ENCODE peak calls at places on chromosomes 1 and 21, in five cellular contexts. Y is psoas muscle, V is NT2/D1, T is neural progenitor cell, M is HAP-1. A is an unnamed sample. For H3K27me3 and H3K4me1, the result is how much of the 10 kb centered on the place peaks cover.

GRCh38 chr1:41609166-41609883 is 124.8 kb upstream of the EDN2 start:
- DNase-seq in M (no peak), T (no peak), Y (no peak), V (no peak), A (no peak)

GRCh38 chr1:24765308-24765988 is 20.2 kb downstream of the CLIC4 start:
- DNase-seq in Y (no peak), V (no peak), M (peak), T (no peak), A (no peak)

GRCh38 chr1:30654188-30654587 is 69.2 kb downstream of the MATN1 start:
- DNase-seq in Y (no peak), V (no peak), T (no peak), M (no peak), A (no peak)

GRCh38 chr21:14482165-14482564 is 64.0 kb downstream of the SAMSN1 start:
- DNase-seq in Y (no peak), T (no peak), V (no peak), M (no peak), A (no peak)

GRCh38 chr1:101520302-101520701 is 283.5 kb downstream of the S1PR1 start:
- DNase-seq in T (peak), V (peak), M (peak), Y (no peak), A (no peak)

GRCh38 chr1:182795563-182796228 is 6.1 kb downstream of the NPL start:
- DNase-seq in M (no peak), Y (no peak), V (no peak), T (no peak), A (no peak)

GRCh38 chr1:79422726-79423125 is 416.2 kb upstream of the ADGRL4 start:
- DNase-seq in T (no peak), Y (no peak), V (no peak), M (no peak), A (no peak)

GRCh38 chr1:23559136-23559984 is at the start of gene ID3:
- DNase-seq in T (peak), V (peak), Y (peak), M (peak), A (peak)

GRCh38 chr1:28104866-28105467 is 16.6 kb upstream of the EYA3 start:
- DNase-seq in T (peak), Y (no peak), V (peak), M (peak), A (no peak)

GRCh38 chr1:25520446-25521061 is 22.9 kb upstream of the LDLRAP1 start:
- DNase-seq in T (peak), V (no peak), M (peak), Y (peak), A (peak)

GRCh38 chr21:45460611-45461368 is 55.8 kb downstream of the COL18A1 start:
- DNase-seq in M (no peak), V (no peak), T (no peak), Y (no peak), A (no peak)

GRCh38 chr1:30816211-30817082 is 58.9 kb upstream of the LAPTM5 start:
- DNase-seq in M (peak), V (peak), Y (no peak), T (peak), A (no peak)

GRCh38 chr21:14613496-14613895 is 67.4 kb upstream of the SAMSN1 start:
- DNase-seq in Y (no peak), T (no peak), M (no peak), V (no peak), A (no peak)

GRCh38 chr21:21816778-21817177 is 818.6 kb downstream of the NCAM2 start:
- DNase-seq in M (no peak), Y (no peak), V (no peak), T (no peak), A (no peak)

GRCh38 chr1:100350787-100351094 is 1.6 kb upstream of the CDC14A start:
- DNase-seq in V (no peak), T (no peak), Y (no peak), M (no peak), A (no peak)

GRCh38 chr1:171715813-171716251 is 26.0 kb downstream of the VAMP4 start:
- DNase-seq in V (no peak), T (no peak), M (peak), Y (no peak), A (no peak)

GRCh38 chr1:245986404-245987221 is 520.5 kb downstream of the SMYD3 start:
- DNase-seq in M (no peak), T (no peak), V (no peak), Y (no peak), A (no peak)

GRCh38 chr1:241045659-241046058 is 311.3 kb downstream of the RGS7 start:
- DNase-seq in Y (no peak), M (no peak), V (peak), T (peak), A (no peak)

GRCh38 chr1:202501281-202501680 is 152.8 kb downstream of the PPP1R12B start:
- DNase-seq in Y (no peak), M (peak), V (peak), T (peak), A (no peak)

GRCh38 chr21:44708213-44708865 is 3.0 kb downstream of the TSPEAR start:
- DNase-seq in T (peak), Y (peak), M (no peak), V (peak), A (no peak)

GRCh38 chr1:53091841-53092645 is 30.0 kb downstream of the PODN start:
- DNase-seq in V (no peak), M (no peak), Y (no peak), T (no peak), A (no peak)

DNA sequence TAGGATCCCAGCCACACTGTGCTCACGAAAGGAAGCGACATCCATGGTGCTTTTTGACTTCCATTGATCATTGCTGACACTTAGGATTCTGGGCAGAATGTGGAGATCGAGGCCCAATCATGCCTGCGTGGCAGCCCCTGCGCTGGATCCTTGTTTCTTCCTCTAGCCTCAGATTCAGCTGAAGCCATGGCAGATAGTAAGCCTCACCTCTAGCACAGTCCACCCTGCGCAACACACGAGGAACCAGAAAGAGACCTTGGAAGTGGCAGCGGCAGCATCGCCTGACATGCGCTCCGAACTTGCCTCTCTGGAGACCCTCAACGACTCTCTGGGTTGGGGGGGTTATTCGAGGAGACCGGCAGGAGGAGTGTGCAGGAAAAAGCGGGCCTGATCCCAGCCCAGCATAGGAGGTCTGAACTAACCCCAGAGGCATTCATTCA is 10.6 kb downstream of the HLX start:
- DNase-seq in V (no peak), M (no peak), T (no peak), Y (no peak), A (no peak)
- H3K27me3 ChIP-seq in V (half or more), M (under half), T (half or more), Y (under half), A (under half)

GRCh38 chr1:85319488-85319887 is 43.1 kb upstream of the BCL10 start:
- DNase-seq in Y (no peak), M (no peak), V (no peak), T (no peak), A (no peak)
- H3K4me1 ChIP-seq in Y (under half), M (under half), V (under half), T (under half), A (under half)

DNA sequence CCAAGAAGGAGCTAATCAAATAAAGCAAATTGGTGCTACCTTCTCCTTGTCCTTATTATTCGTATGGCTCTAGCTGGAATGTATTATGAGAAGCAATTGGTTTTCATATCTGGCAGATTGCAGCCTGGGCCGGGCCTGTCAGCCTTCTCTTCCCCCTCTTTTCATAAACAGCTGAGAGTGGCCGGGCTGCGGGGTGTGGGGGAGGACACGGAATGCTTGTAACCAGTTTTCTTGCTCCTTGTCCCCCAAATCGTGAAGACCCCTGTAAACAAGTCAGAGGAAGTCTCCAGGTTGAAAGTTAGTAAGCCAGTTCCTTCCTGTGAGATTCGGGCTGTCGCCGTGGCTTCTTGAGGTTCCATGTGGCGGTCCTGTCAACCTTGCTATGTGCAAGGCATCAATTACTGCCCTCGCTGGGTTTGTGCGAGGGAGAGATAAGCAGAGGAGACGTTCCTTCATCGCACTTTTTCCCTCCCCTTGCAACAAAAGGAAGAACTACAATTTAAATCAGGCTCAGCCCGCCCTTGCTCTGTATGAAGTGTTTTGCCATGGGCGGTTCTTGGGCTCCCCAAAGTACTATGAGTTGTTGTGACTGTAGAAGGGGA is 450.7 kb downstream of the CAMTA1 start:
- DNase-seq in T (no peak), Y (no peak), M (no peak), V (no peak), A (no peak)
- H3K27me3 ChIP-seq in T (under half), Y (under half), M (under half), V (under half), A (under half)

GRCh38 chr1:206469933-206470691 is at the start of gene IKBKE:
- DNase-seq in T (peak), Y (no peak), M (peak), V (peak), A (peak)

GRCh38 chr1:206470692-206471414 is 577 bp downstream of the IKBKE start:
- DNase-seq in T (peak), V (peak), Y (no peak), M (no peak), A (no peak)

GRCh38 chr1:206467915-206468314 is 2.4 kb upstream of the IKBKE start:
- DNase-seq in V (no peak), T (no peak), Y (peak), M (no peak), A (peak)

GRCh38 chr1:206468571-206468970 is 1.7 kb upstream of the IKBKE start:
- DNase-seq in M (no peak), V (no peak), Y (no peak), T (no peak), A (no peak)

GRCh38 chr1:206469411-206469932 is 804 bp upstream of the IKBKE start:
- DNase-seq in T (no peak), Y (no peak), M (no peak), V (no peak), A (no peak)
- H3K4me1 ChIP-seq in T (under half), Y (under half), M (under half), V (under half), A (under half)

DNA sequence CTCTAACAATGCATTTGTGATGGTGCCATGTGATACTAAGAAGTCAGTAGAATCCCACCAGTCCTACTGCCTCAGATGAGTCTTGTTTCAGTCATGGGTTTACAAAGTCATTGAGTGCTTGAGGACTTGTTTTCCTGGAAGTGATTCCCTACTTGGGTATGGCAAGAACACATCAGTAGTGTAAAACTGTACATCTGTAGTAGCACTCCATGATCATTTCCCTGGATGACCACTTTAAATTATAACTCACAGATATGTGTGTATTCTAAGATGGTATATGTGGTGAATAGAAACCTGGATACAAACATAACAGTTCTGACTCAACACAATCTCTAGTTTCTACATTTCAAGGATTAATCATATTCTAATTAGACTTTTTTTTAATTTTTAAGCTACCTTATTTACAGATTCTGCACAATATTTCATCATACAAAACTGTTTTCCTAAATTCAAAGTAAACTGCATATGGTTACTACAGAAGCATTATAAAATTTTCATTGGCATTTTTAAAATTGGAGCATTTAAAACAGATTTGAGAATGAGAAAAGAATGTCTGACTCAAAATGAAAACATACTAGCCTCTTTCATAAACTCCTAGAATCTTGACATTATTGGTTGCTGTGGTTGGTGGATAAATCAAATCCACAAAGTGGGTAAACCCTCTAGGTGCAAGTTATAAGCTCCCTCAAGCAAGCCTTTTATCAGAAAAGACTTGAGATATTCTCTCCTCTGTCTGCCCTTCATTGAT is 6.8 kb upstream of the PSMG1 start:
- DNase-seq in V (no peak), M (no peak), Y (no peak), T (no peak), A (no peak)
- H3K27me3 ChIP-seq in V (under half), M (under half), Y (under half), T (under half), A (under half)